ENCODE peak calls at places on chromosomes 16 and 17, in eight cellular contexts. H, P, Z, V, U, W, Y and T are unnamed samples.
A peak's percentile ranks its signal among the peaks of the same experiment; 100 is the strongest.

GRCh38 chr17:68455756-68456528 is 1.4 kb downstream of the WIPI1 start:
- DNase-seq in H (no peak), P (no peak), Z (peak; percentile 68), V (peak; percentile 58), U (no peak), W (no peak), Y (peak; percentile 21), T (no peak)

GRCh38 chr17:1206016-1206787 is 26.4 kb upstream of the ABR start:
- DNase-seq in H (no peak), P (no peak), Z (no peak), V (peak; percentile 57), U (no peak), W (no peak), Y (no peak), T (no peak)

GRCh38 chr17:75542184-75542583 is 16.7 kb downstream of the LLGL2 start:
- DNase-seq in H (no peak), P (no peak), Z (no peak), V (no peak), U (no peak), W (no peak), Y (no peak), T (no peak)

GRCh38 chr17:15966879-15967248 is 21.9 kb downstream of the ADORA2B start:
- DNase-seq in H (no peak), P (no peak), Z (no peak), V (no peak), U (peak; percentile 91), W (peak; percentile 80), Y (no peak), T (no peak)

GRCh38 chr16:17416461-17417221 is 54.1 kb downstream of the XYLT1 start:
- DNase-seq in H (no peak), P (peak; percentile 27), Z (no peak), V (peak; percentile 37), U (peak; percentile 56), W (peak; percentile 78), Y (no peak), T (no peak)

GRCh38 chr17:64130559-64131001 is 636 bp upstream of the ERN1 start:
- DNase-seq in H (no peak), P (peak; percentile 66), Z (no peak), V (peak; percentile 47), U (no peak), W (no peak), Y (no peak), T (no peak)

GRCh38 chr17:48647103-48647963 is 21.2 kb upstream of the HOXB9 start:
- DNase-seq in H (no peak), P (no peak), Z (no peak), V (no peak), U (peak; percentile 87), W (peak; percentile 80), Y (peak; percentile 63), T (no peak)

GRCh38 chr17:31327534-31328526 is 6.4 kb upstream of the EVI2A start:
- DNase-seq in H (no peak), P (no peak), Z (no peak), V (no peak), U (no peak), W (no peak), Y (peak; percentile 35), T (no peak)

GRCh38 chr16:8867483-8868271 is 1.1 kb downstream of the CARHSP1 start:
- DNase-seq in H (no peak), P (peak; percentile 54), Z (no peak), V (peak; percentile 64), U (no peak), W (no peak), Y (no peak), T (peak; percentile 60)

GRCh38 chr17:47959825-47960655 is 2.4 kb upstream of the PRR15L start:
- DNase-seq in H (no peak), P (no peak), Z (no peak), V (no peak), U (no peak), W (no peak), Y (no peak), T (no peak)

GRCh38 chr16:27839419-27839818 is 224.1 kb downstream of the GSG1L start:
- DNase-seq in H (no peak), P (no peak), Z (no peak), V (no peak), U (peak; percentile 5), W (no peak), Y (no peak), T (no peak)

GRCh38 chr17:28842282-28843012 is at the start of gene FAM222B:
- DNase-seq in H (peak; percentile 79), P (peak; percentile 86), Z (peak; percentile 45), V (peak; percentile 26), U (peak; percentile 96), W (peak; percentile 95), Y (peak; percentile 87), T (peak; percentile 89)

GRCh38 chr16:26394409-26394808 is 672.3 kb upstream of the C16orf82 start:
- DNase-seq in H (no peak), P (no peak), Z (no peak), V (no peak), U (no peak), W (no peak), Y (no peak), T (no peak)

GRCh38 chr17:48479014-48479402 is 49.0 kb upstream of the SKAP1 start:
- DNase-seq in H (no peak), P (no peak), Z (no peak), V (no peak), U (no peak), W (no peak), Y (no peak), T (no peak)

GRCh38 chr16:19348578-19349315 is 63.2 kb downstream of the CLEC19A start:
- DNase-seq in H (peak; percentile 36), P (no peak), Z (no peak), V (no peak), U (peak; percentile 77), W (peak; percentile 70), Y (no peak), T (peak; percentile 39)

GRCh38 chr16:15880909-15881308 is 7.5 kb downstream of the CEP20 start:
- DNase-seq in H (no peak), P (no peak), Z (no peak), V (no peak), U (no peak), W (no peak), Y (no peak), T (no peak)

DNA sequence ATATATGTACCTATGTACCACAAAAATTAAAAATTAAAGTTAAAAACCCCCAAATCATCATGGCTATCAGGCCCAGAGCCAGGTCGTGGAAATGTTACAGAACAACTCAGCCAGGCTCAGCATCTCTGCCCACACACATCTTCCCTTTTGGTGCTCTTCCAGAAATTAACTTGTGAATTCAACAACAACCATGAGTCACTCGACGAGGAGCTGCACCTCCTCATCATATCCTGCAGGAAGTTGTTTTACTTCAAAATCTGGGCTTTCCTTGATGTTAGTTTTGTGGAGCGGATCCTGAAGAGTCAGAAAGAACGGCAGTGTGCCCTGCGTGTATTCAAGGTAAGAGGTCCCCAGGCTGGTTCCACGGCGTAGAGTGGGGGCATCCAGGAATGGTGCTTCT is 10.6 kb downstream of the FBXO39 start:
- DNase-seq in H (no peak), P (no peak), Z (no peak), V (no peak), U (no peak), W (no peak), Y (peak; percentile 14), T (no peak)
- TF ChIP-seq CTCF in H (no peak), P (no peak), Z (no peak), V (no peak), U (no peak), W (no peak), Y (no peak), T (no peak)

DNA sequence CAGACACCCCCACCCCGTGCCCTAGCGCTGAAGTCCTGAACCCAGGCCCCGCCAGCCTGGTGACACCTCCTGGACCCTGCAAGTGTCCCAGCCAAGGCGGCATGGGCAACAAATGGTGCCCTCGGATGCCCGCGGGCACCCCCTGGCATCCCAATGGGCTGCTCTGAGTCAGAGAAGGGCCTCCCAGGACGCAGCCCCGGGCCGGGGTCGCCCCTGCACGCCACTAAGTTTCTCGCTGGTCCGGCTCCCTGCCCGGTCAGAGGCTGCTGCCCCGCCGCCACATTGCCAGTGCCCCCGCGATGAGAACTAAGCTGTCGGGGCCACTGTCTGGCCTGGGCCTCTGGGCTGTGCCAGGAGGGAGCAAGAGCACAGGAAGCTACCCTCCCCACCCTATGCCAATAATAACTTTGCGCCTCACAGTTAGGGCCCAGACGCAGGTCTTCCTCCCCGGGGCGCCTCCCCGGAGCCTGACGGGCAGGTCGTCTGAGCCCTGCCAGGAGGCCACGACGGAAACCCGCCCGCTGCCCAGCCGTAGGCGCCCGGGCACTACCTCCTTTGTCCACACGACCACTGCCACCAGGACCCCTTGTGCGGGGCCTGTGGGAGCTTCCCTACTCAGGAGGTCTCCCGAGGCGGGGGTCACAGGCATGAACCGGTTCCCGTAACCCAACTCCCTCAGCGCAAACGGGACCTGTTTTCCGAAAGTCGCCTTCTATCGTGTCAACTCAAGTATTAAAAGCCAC is 1.4 kb downstream of the ZFPM1 start:
- DNase-seq in H (no peak), P (no peak), Z (no peak), V (no peak), U (no peak), W (peak; percentile 47), Y (peak; percentile 46), T (peak; percentile 52)
- TF ChIP-seq CTCF in H (no peak), P (no peak), Z (peak; percentile 38), V (no peak), U (no peak), W (no peak), Y (no peak), T (no peak)

DNA sequence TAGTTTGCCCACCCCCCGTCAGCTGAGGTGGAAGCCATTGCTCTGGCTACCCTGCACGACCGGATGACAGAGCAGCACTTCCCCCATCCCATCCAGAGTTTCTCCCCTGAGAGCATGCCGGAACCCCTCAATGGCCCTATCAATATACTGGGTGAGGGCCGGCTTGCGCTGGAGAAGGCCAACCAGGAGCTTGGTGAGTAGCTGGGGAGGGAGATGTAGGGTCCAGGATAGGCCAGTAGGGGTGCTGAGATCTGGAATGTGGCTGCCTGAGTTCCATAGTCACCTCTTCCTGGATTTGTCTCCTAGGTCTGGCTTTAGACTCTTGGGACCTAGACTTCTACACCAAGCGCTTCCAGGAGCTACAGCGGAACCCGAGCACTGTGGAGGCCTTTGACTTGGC is 6.4 kb downstream of the PFAS start:
- DNase-seq in H (no peak), P (no peak), Z (no peak), V (no peak), U (no peak), W (peak; percentile 48), Y (peak; percentile 47), T (no peak)
- TF ChIP-seq CTCF in H (no peak), P (no peak), Z (no peak), V (no peak), U (peak; percentile 35), W (no peak), Y (no peak), T (no peak)

DNA sequence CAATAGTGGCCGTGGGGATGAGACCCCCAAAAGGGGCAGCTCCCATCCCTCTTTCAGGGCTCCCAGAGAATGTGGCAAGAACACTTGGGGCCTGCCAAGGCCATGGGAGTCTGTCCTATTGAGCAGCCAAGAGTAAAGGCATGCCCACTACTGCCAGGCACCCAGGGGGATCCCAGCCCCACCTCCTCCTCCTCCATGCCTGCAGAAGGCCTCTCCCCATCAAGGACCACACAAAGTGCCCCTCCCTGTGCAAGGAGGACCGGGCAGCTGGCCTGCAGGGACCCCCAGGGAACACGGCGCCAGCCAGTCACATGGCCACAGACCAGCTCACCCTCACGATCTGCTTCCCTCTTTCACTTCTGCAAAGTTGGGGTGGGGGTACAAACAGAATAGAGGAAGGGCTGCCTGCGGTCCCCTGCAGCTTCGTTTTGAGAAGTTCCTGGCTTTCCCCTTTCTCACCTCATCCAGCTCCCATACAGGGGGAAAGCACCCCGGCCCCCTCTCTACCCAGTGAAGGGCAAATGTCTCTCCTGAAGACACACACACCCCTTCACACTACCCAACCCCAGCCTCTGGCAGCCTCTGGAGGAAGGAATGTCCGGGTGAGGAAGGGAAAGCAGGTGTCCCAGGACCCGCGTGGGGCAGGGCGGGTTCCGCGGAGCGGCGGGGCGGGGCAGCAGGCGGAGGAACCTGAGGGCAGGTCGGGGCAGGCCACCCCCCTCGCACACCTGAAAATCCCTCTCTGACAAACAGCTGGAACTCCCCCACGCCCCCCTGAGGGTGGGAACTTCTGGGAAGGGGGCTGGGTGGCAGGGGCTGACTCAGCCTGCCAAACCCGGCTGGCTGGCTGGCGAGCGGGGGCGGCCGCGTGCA is 2.0 kb downstream of the PPP1R9B start:
- DNase-seq in H (no peak), P (peak; percentile 65), Z (peak; percentile 78), V (peak; percentile 54), U (peak; percentile 62), W (peak; percentile 40), Y (peak; percentile 46), T (no peak)
- TF ChIP-seq CTCF in H (no peak), P (no peak), Z (peak; percentile 26), V (no peak), U (no peak), W (peak; percentile 17), Y (no peak), T (no peak)